ENCODE peak calls at places on chromosomes 13 and 19, in four cellular contexts. G, L, J and N are unnamed samples.

GRCh38 chr13:46633416-46633815 is 80.4 kb downstream of the LRCH1 start:
- DNase-seq in G (no peak), L (peak), J (no peak), N (no peak)

GRCh38 chr19:19540707-19541515 is 2.8 kb downstream of the CILP2 start:
- DNase-seq in G (peak), L (peak), J (peak), N (peak)

GRCh38 chr13:42384265-42384664 is 112.3 kb downstream of the AKAP11 start:
- DNase-seq in G (no peak), L (no peak), J (no peak), N (no peak)

GRCh38 chr13:100645382-100645781 is 29.2 kb downstream of the TMTC4 start:
- DNase-seq in G (no peak), L (no peak), J (no peak), N (no peak)

GRCh38 chr19:13155472-13156284 is 5.5 kb downstream of the IER2 start:
- DNase-seq in G (peak), L (peak), J (peak), N (peak)

GRCh38 chr13:70723732-70724131 is 615.5 kb upstream of the KLHL1 start:
- DNase-seq in G (no peak), L (no peak), J (no peak), N (peak)

GRCh38 chr19:45153339-45154063 is 7.3 kb downstream of the NKPD1 start:
- DNase-seq in G (no peak), L (peak), J (no peak), N (peak)

GRCh38 chr13:91659583-91660415 is 261.4 kb downstream of the GPC5 start:
- DNase-seq in G (no peak), L (no peak), J (no peak), N (no peak)

GRCh38 chr19:752652-753517 is 2.0 kb downstream of the MISP start:
- DNase-seq in G (no peak), L (peak), J (no peak), N (no peak)

GRCh38 chr19:31342926-31343325 is 6.3 kb downstream of the TSHZ3 start:
- DNase-seq in G (no peak), L (peak), J (no peak), N (no peak)

GRCh38 chr19:30871979-30872378 is 477.3 kb downstream of the TSHZ3 start:
- DNase-seq in G (no peak), L (no peak), J (no peak), N (no peak)

GRCh38 chr13:41426047-41426446 is 31.3 kb upstream of the RGCC start:
- DNase-seq in G (no peak), L (no peak), J (no peak), N (no peak)

GRCh38 chr19:38369584-38369983 is 4.8 kb upstream of the PSMD8 start:
- DNase-seq in G (no peak), L (no peak), J (no peak), N (no peak)

GRCh38 chr19:1163934-1164683 is 10.0 kb downstream of the SBNO2 start:
- DNase-seq in G (no peak), L (no peak), J (no peak), N (no peak)

GRCh38 chr13:73657821-73658540 is 476.2 kb downstream of the KLF12 start:
- DNase-seq in G (no peak), L (peak), J (no peak), N (no peak)

GRCh38 chr19:2775556-2776430 is 7.3 kb downstream of the SGTA start:
- DNase-seq in G (peak), L (peak), J (no peak), N (no peak)

GRCh38 chr13:57409121-57409520 is 222.4 kb upstream of the PCDH17 start:
- DNase-seq in G (no peak), L (no peak), J (no peak), N (no peak)

GRCh38 chr19:41612483-41612882 is 14.4 kb downstream of the CEACAM4 start:
- DNase-seq in G (no peak), L (no peak), J (no peak), N (no peak)

GRCh38 chr13:110637747-110638146 is 22.4 kb downstream of the NAXD start:
- DNase-seq in G (no peak), L (no peak), J (peak), N (no peak)

GRCh38 chr13:23674795-23675640 is 104.8 kb downstream of the TNFRSF19 start:
- DNase-seq in G (no peak), L (peak), J (no peak), N (no peak)

GRCh38 chr13:60111726-60112125 is 52.0 kb downstream of the DIAPH3 start:
- DNase-seq in G (no peak), L (peak), J (no peak), N (no peak)

GRCh38 chr19:58305932-58306323 is 751 bp downstream of the ERVK3-1 start:
- DNase-seq in G (no peak), L (no peak), J (no peak), N (no peak)

GRCh38 chr13:75798353-75799245 is 162.5 kb downstream of the LMO7 start:
- DNase-seq in G (no peak), L (peak), J (no peak), N (no peak)

GRCh38 chr13:72953391-72953960 is 105.3 kb upstream of the KLF5 start:
- DNase-seq in G (no peak), L (no peak), J (no peak), N (no peak)

GRCh38 chr13:54945978-54946377 is 1917.4 kb downstream of the OLFM4 start:
- DNase-seq in G (no peak), L (no peak), J (no peak), N (no peak)

GRCh38 chr19:45251452-45252354 is 632 bp downstream of the MARK4 start:
- DNase-seq in G (no peak), L (peak), J (peak), N (no peak)

GRCh38 chr13:27406178-27406939 is 18.1 kb upstream of the GTF3A start:
- DNase-seq in G (no peak), L (peak), J (peak), N (peak)

GRCh38 chr13:73372691-73373627 is 314.2 kb downstream of the KLF5 start:
- DNase-seq in G (no peak), L (no peak), J (no peak), N (no peak)

GRCh38 chr19:8605514-8605913 is 5.0 kb downstream of the ADAMTS10 start:
- DNase-seq in G (no peak), L (no peak), J (no peak), N (no peak)

GRCh38 chr13:44967656-44968451 is 21.4 kb downstream of the NUFIP1 start:
- DNase-seq in G (no peak), L (peak), J (no peak), N (no peak)

GRCh38 chr13:98083507-98083906 is 59.4 kb upstream of the FARP1 start:
- DNase-seq in G (no peak), L (peak), J (no peak), N (no peak)

GRCh38 chr13:21218351-21219043 is 42.0 kb downstream of the MRPL57 start:
- DNase-seq in G (no peak), L (no peak), J (no peak), N (no peak)

GRCh38 chr19:46614114-46614701 is 10.7 kb downstream of the PTGIR start:
- DNase-seq in G (peak), L (peak), J (peak), N (peak)

GRCh38 chr13:76596216-76596615 is 290.0 kb downstream of the KCTD12 start:
- DNase-seq in G (no peak), L (peak), J (no peak), N (no peak)